ENCODE peak calls at places on chromosomes 13 and 19, in five cellular contexts. F is left lung, E is trophoblast cell, W is ovary, D is cardiac muscle cell. Q is an unnamed sample.

GRCh38 chr13:67410645-67411044 is 180.5 kb upstream of the PCDH9 start:
- DNase-seq in W (no peak), E (no peak), F (no peak), D (no peak), Q (no peak)

GRCh38 chr13:60398949-60399589 is 2.0 kb downstream of the TDRD3 start:
- DNase-seq in F (no peak), W (no peak), E (no peak), D (peak; percentile 17), Q (no peak)

GRCh38 chr19:31355330-31356289 is 6.4 kb upstream of the TSHZ3 start:
- DNase-seq in E (no peak), W (no peak), D (no peak), F (no peak), Q (no peak)

GRCh38 chr19:54266133-54266532 is 9.1 kb upstream of the LILRB5 start:
- DNase-seq in E (peak; percentile 56), D (peak; percentile 81), W (peak; percentile 60), F (peak; percentile 78), Q (peak; percentile 20)

GRCh38 chr13:27969073-27969865 is at the start of gene CDX2:
- DNase-seq in F (no peak), W (no peak), D (no peak), E (no peak), Q (no peak)

GRCh38 chr19:49793561-49793840 is 19.6 kb downstream of the FUZ start:
- DNase-seq in W (no peak), D (no peak), F (no peak), E (no peak), Q (no peak)

GRCh38 chr19:55493052-55493649 is 4.9 kb downstream of the SSC5D start:
- DNase-seq in D (peak; percentile 62), E (no peak), W (peak; percentile 76), F (no peak), Q (no peak)

GRCh38 chr19:8451885-8452284 is 7.1 kb downstream of the HNRNPM start:
- DNase-seq in D (peak; percentile 36), W (no peak), E (no peak), F (no peak), Q (no peak)

GRCh38 chr19:33310606-33311325 is 8.4 kb upstream of the CEBPA start:
- DNase-seq in F (peak; percentile 76), D (no peak), W (no peak), E (no peak), Q (no peak)

GRCh38 chr19:4066176-4066606 is 508 bp downstream of the ZBTB7A start:
- DNase-seq in E (no peak), F (peak; percentile 73), W (peak; percentile 81), D (no peak), Q (peak; percentile 45)

GRCh38 chr13:51148952-51149573 is 38.0 kb upstream of the C13orf42 start:
- DNase-seq in W (peak; percentile 25), F (no peak), D (peak; percentile 82), E (no peak), Q (no peak)

GRCh38 chr19:11784356-11784755 is 14.0 kb upstream of the ZNF491 start:
- DNase-seq in W (no peak), F (no peak), D (no peak), E (no peak), Q (no peak)

GRCh38 chr13:28606466-28606865 is 52.5 kb upstream of the POMP start:
- DNase-seq in D (no peak), E (peak; percentile 20), W (no peak), F (no peak), Q (no peak)

GRCh38 chr13:51919531-51919930 is 57.8 kb downstream of the CCDC70 start:
- DNase-seq in F (no peak), D (no peak), W (no peak), E (peak; percentile 29), Q (no peak)

GRCh38 chr13:33744589-33745369 is 73.2 kb upstream of the RFC3 start:
- DNase-seq in E (peak; percentile 27), W (no peak), F (no peak), D (peak; percentile 29), Q (no peak)

GRCh38 chr19:3683866-3684816 is 16.1 kb downstream of the PIP5K1C start:
- DNase-seq in W (no peak), E (peak; percentile 48), F (no peak), D (peak; percentile 61), Q (no peak)

GRCh38 chr13:39385621-39386231 is 217.3 kb downstream of the LHFPL6 start:
- DNase-seq in F (no peak), W (no peak), D (peak; percentile 74), E (no peak), Q (no peak)

GRCh38 chr19:33557720-33558119 is 36.1 kb upstream of the PEPD start:
- DNase-seq in D (no peak), F (no peak), E (no peak), W (no peak), Q (no peak)

GRCh38 chr19:51887522-51888498 is at the start of gene ZNF577:
- DNase-seq in W (peak; percentile 92), E (peak; percentile 86), D (peak; percentile 96), F (peak; percentile 94), Q (peak; percentile 58)

GRCh38 chr19:51889934-51890333 is 2.2 kb upstream of the ZNF577 start:
- DNase-seq in F (no peak), E (no peak), D (no peak), W (no peak), Q (no peak)

DNA sequence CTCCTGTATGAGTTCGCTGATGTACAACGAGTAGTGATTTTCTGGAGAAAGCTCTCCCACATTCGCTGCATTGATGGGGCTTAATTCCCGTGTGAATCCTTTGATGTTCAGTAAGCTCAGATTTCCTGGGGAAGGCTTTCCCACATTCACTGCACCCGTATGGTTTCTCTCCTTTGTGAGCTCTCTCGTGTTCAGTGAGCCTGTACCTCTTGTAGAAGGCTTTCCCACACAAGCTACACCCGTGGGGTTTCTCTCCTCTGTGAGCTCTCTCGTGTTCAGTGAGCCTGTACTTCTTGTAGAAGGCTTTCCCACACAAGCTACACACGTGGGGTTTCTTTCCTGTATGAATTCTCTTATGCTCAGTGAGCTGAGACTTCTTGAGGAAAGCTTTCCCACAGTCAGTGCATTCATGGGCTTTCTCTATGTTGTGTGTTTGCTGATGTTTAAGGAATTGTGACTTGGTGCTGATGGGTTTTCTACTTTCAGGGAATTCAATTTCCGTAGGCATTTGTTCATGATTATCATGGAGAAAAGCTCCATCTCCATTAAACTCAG is 3.5 kb upstream of the ZNF577 start:
- DNase-seq in D (no peak), F (no peak), W (no peak), E (no peak), Q (no peak)
- H3K9me3 ChIP-seq in D (peaks cover 11% of the 10 kb centered on the region), F (peaks cover 100% of the 10 kb centered on the region), W (peaks cover 59% of the 10 kb centered on the region), E (peaks cover 17% of the 10 kb centered on the region), Q (peaks cover 62% of the 10 kb centered on the region)

DNA sequence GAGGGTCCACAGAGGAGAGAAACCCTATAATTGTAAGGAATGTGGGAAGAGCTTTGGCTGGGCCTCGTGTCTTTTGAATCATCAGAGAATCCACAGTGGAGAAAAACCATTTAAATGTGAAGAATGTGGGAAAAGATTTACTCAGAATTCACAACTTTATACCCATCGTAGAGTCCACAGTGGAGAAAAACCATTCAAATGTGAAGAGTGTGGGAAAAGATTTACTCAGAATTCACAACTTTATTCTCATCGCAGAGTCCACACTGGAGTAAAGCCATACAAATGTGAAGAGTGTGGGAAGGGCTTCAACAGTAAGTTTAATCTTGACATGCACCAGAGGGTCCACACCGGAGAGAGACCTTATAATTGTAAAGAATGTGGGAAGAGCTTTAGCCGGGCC is 9.4 kb upstream of the ZNF234 start:
- DNase-seq in E (no peak), F (no peak), D (no peak), W (no peak), Q (no peak)
- H3K9me3 ChIP-seq in E (no peaks in the 10 kb centered on the region), F (peaks cover 84% of the 10 kb centered on the region), D (no peaks in the 10 kb centered on the region), W (peaks cover 44% of the 10 kb centered on the region), Q (peaks cover 35% of the 10 kb centered on the region)

GRCh38 chr13:111642156-111642767 is 321.8 kb downstream of the TEX29 start:
- DNase-seq in W (no peak), E (no peak), F (no peak), D (no peak), Q (no peak)

GRCh38 chr13:111639196-111639705 is 318.8 kb downstream of the TEX29 start:
- DNase-seq in W (no peak), F (no peak), E (no peak), D (no peak), Q (no peak)

GRCh38 chr13:111639994-111640393 is 319.6 kb downstream of the TEX29 start:
- DNase-seq in F (no peak), D (no peak), W (no peak), E (no peak), Q (no peak)

GRCh38 chr13:111638233-111638632 is 317.8 kb downstream of the TEX29 start:
- DNase-seq in W (no peak), D (no peak), F (no peak), E (no peak), Q (no peak)

DNA sequence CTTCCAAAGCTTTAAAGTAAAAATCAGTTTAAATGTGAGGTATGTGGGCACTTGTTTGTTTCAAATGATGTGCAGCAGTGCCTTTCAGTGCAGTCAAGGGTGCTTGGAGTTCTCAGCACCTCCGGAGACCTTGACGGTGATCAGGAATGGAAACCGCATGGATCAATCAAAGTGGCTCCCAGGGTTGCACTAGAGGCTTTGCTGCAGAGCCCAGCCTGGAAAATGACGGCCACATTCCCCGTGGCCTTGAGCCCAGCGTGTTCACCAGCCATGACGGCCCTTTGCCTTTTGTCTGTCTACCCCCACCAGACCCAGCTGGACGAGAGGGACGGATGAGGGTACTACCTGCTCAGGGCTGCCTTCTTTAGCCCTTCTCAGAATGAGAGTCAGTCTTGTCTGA is 320.0 kb downstream of the TEX29 start:
- DNase-seq in D (no peak), E (no peak), F (no peak), W (no peak), Q (no peak)
- H3K9me3 ChIP-seq in D (no peaks in the 10 kb centered on the region), E (no peaks in the 10 kb centered on the region), F (no peaks in the 10 kb centered on the region), W (no peaks in the 10 kb centered on the region), Q (no peaks in the 10 kb centered on the region)

GRCh38 chr19:28737526-28737925 is 475.4 kb downstream of the UQCRFS1 start:
- DNase-seq in D (peak; percentile 7), F (no peak), E (no peak), W (no peak), Q (no peak)
- H3K9me3 ChIP-seq in D (no peaks in the 10 kb centered on the region), F (no peaks in the 10 kb centered on the region), E (no peaks in the 10 kb centered on the region), W (no peaks in the 10 kb centered on the region), Q (no peaks in the 10 kb centered on the region)